ENCODE peak calls at places on chromosomes 1 and 21, in nine cellular contexts. K is SJCRH30; T is NCI-H774; N is effector memory CD4-positive, alpha-beta T cell; B is H4; D is GDM1; W is amygdala; A is activated T-helper 1 cell treated with anti-CD3 and anti-CD28 coated beads, Interleukin-12 subunit alpha, Interleukin-12 subunit beta, Interleukin-2, Interleukin-4 antibody, amounts not matched to agents 30 ng/mL and 10 ng/mL and 1 ng/mL, durations not matched to agents 14 hours and 24 hours and 36 hours; E is mammary epithelial cell. X is an unnamed sample.

GRCh38 chr1:110185181-110185580 is 24.9 kb upstream of the KCNC4 start:
- DNase-seq in N (no peak), K (no peak), A (no peak), E (no peak), D (no peak), W (no peak), T (peak), B (no peak), X (no peak)

GRCh38 chr21:41068411-41069304 is 99.3 kb upstream of the BACE2 start:
- DNase-seq in E (peak), T (peak), N (peak), K (peak), A (peak), D (peak), B (peak), W (peak), X (peak)

GRCh38 chr1:6099787-6100765 is 54.4 kb downstream of the KCNAB2 start:
- DNase-seq in E (no peak), B (no peak), K (no peak), T (no peak), W (no peak), N (no peak), D (no peak), A (no peak), X (no peak)

GRCh38 chr1:84415386-84415785 is 17.1 kb downstream of the DNASE2B start:
- DNase-seq in W (no peak), T (no peak), E (no peak), D (no peak), B (no peak), N (no peak), K (no peak), A (no peak), X (no peak)

GRCh38 chr1:224199679-224200078 is 16.6 kb downstream of the DEGS1 start:
- DNase-seq in K (no peak), D (no peak), T (no peak), E (peak), W (no peak), B (no peak), A (no peak), N (no peak), X (no peak)

GRCh38 chr1:166507347-166507746 is 331.9 kb upstream of the POGK start:
- DNase-seq in B (no peak), A (no peak), T (no peak), N (no peak), D (no peak), K (no peak), E (no peak), W (no peak), X (no peak)

GRCh38 chr21:14064296-14064645 is 146.5 kb downstream of the LIPI start:
- DNase-seq in K (no peak), B (no peak), E (no peak), A (no peak), T (no peak), N (no peak), W (no peak), D (no peak), X (no peak)

GRCh38 chr1:3349161-3349967 is 105.1 kb upstream of the ARHGEF16 start:
- DNase-seq in E (no peak), D (no peak), B (no peak), A (no peak), T (no peak), N (no peak), W (no peak), K (no peak), X (no peak)

GRCh38 chr1:186152227-186152944 is 222.7 kb downstream of the TPR start:
- DNase-seq in B (peak), K (peak), T (no peak), D (no peak), N (no peak), E (peak), W (no peak), A (no peak), X (no peak)

GRCh38 chr1:30916296-30916695 is 7.7 kb upstream of the SDC3 start:
- DNase-seq in T (no peak), W (no peak), D (no peak), B (no peak), E (no peak), A (no peak), K (no peak), N (no peak), X (no peak)

GRCh38 chr1:171994293-171994692 is 153.0 kb downstream of the DNM3 start:
- DNase-seq in A (no peak), N (no peak), B (no peak), K (no peak), E (no peak), T (no peak), W (no peak), D (no peak), X (no peak)

GRCh38 chr1:175274368-175274767 is 81.8 kb upstream of the KIAA0040 start:
- DNase-seq in N (no peak), D (no peak), E (no peak), A (no peak), K (no peak), B (no peak), W (no peak), T (no peak), X (no peak)

GRCh38 chr1:58358311-58358710 is 188.2 kb downstream of the OMA1 start:
- DNase-seq in K (no peak), W (no peak), A (no peak), N (no peak), D (no peak), T (no peak), B (peak), E (no peak), X (no peak)

GRCh38 chr1:59016390-59016789 is 232.5 kb upstream of the JUN start:
- DNase-seq in E (peak), K (no peak), B (no peak), N (no peak), W (no peak), T (peak), A (no peak), D (no peak), X (no peak)

GRCh38 chr1:65002508-65003315 is 36.4 kb upstream of the JAK1 start:
- DNase-seq in T (no peak), D (no peak), B (peak), K (peak), E (peak), N (peak), A (peak), W (peak), X (no peak)

GRCh38 chr1:100332331-100332730 is 20.0 kb upstream of the CDC14A start:
- DNase-seq in W (no peak), E (no peak), D (no peak), N (no peak), T (no peak), K (no peak), A (no peak), B (no peak), X (no peak)

GRCh38 chr1:34884961-34885360 is 25.4 kb upstream of the SMIM12 start:
- DNase-seq in K (no peak), W (no peak), N (no peak), A (no peak), T (peak), E (no peak), B (no peak), D (no peak), X (no peak)

GRCh38 chr21:35303085-35303484 is 254.0 kb upstream of the RUNX1 start:
- DNase-seq in A (no peak), K (no peak), D (no peak), N (no peak), W (no peak), T (no peak), E (peak), B (no peak), X (no peak)

GRCh38 chr1:47986741-47987140 is 10.4 kb downstream of the TRABD2B start:
- DNase-seq in T (no peak), N (no peak), K (no peak), E (no peak), B (no peak), A (no peak), W (no peak), D (no peak), X (peak)

GRCh38 chr1:208601569-208601968 is 357.4 kb upstream of the PLXNA2 start:
- DNase-seq in T (no peak), N (no peak), A (no peak), B (no peak), K (no peak), E (no peak), D (no peak), W (no peak), X (peak)

GRCh38 chr1:150150511-150151021 is 850 bp downstream of the PLEKHO1 start:
- DNase-seq in A (no peak), N (no peak), T (no peak), B (no peak), E (peak), D (no peak), K (peak), W (no peak), X (peak)

GRCh38 chr1:30505853-30506784 is 217.3 kb downstream of the MATN1 start:
- DNase-seq in B (no peak), D (no peak), T (no peak), N (no peak), E (no peak), W (no peak), A (no peak), K (no peak), X (no peak)

GRCh38 chr21:18334066-18334465 is 69.5 kb downstream of the TMPRSS15 start:
- DNase-seq in T (no peak), W (no peak), D (no peak), B (peak), E (no peak), K (no peak), N (no peak), A (no peak), X (no peak)

GRCh38 chr1:61271412-61271789 is 189.0 kb downstream of the NFIA start:
- DNase-seq in D (no peak), B (no peak), N (no peak), W (no peak), T (no peak), K (peak), E (no peak), A (no peak), X (no peak)

GRCh38 chr1:15417365-15417934 is 7.8 kb downstream of the EFHD2 start:
- DNase-seq in D (peak), A (peak), K (peak), B (peak), N (peak), E (peak), T (no peak), W (peak), X (no peak)

GRCh38 chr1:8970870-8971337 is 25.2 kb downstream of the CA6 start:
- DNase-seq in N (peak), W (no peak), K (no peak), E (no peak), A (peak), D (peak), B (no peak), T (no peak), X (no peak)

GRCh38 chr1:109282497-109282951 is 421 bp downstream of the PSRC1 start:
- DNase-seq in W (no peak), N (no peak), E (no peak), D (no peak), B (no peak), A (no peak), T (no peak), K (no peak), X (no peak)

GRCh38 chr1:205339717-205340116 is 17.0 kb downstream of the KLHDC8A start:
- DNase-seq in W (no peak), A (no peak), E (no peak), B (no peak), T (no peak), N (no peak), D (no peak), K (no peak), X (no peak)

GRCh38 chr1:111743679-111744101 is 4.5 kb upstream of the INKA2 start:
- DNase-seq in N (no peak), A (no peak), W (no peak), D (no peak), E (no peak), T (no peak), B (no peak), K (no peak), X (peak)

GRCh38 chr21:43188712-43189151 is 19.9 kb downstream of the CRYAA start:
- DNase-seq in K (no peak), N (no peak), A (no peak), T (no peak), D (no peak), B (no peak), W (no peak), E (no peak), X (peak)

GRCh38 chr1:47262787-47263413 is 30.9 kb upstream of the TAL1 start:
- DNase-seq in D (peak), B (peak), T (peak), K (peak), W (no peak), A (peak), E (peak), N (peak), X (no peak)

GRCh38 chr1:47940779-47941178 is 56.4 kb downstream of the TRABD2B start:
- DNase-seq in T (no peak), A (no peak), W (no peak), D (no peak), B (peak), K (no peak), N (no peak), E (peak), X (no peak)

X was measured in vagina.